ENCODE peak calls at places on chromosomes 4 and X, in six cellular contexts. S is lower lobe of right lung, L is neural progenitor cell, Z is psoas muscle, X is mesendoderm, Q is cardiac muscle cell. Y is an unnamed sample. For H3K4me1 and H3K36me3, the result is how much of the 10 kb centered on the place peaks cover.

GRCh38 chr4:43496188-43496587 is 603.7 kb downstream of the GRXCR1 start:
- DNase-seq in S (no peak), L (no peak), Z (no peak), X (no peak), Q (peak), Y (no peak)

GRCh38 chr4:72858328-72858727 is 211.2 kb downstream of the COX18 start:
- DNase-seq in S (no peak), L (no peak), Z (no peak), X (no peak), Q (peak), Y (no peak)

GRCh38 chr4:132332932-132333722 is 816.0 kb upstream of the PCDH10 start:
- DNase-seq in S (no peak), L (peak), Z (no peak), X (peak), Q (peak), Y (no peak)

GRCh38 chrX:104343408-104344129 is 88.8 kb upstream of the ESX1 start:
- DNase-seq in S (no peak), L (peak), Z (no peak), X (peak), Q (peak), Y (no peak)

GRCh38 chr4:73701116-73701515 is 39.3 kb upstream of the CXCL8 start:
- DNase-seq in S (no peak), L (no peak), Z (no peak), X (no peak), Q (peak), Y (no peak)

GRCh38 chr4:47668810-47669408 is 169.0 kb downstream of the CORIN start:
- DNase-seq in S (no peak), L (peak), Z (no peak), X (peak), Q (peak), Y (no peak)

GRCh38 chr4:125735107-125735506 is 420.4 kb downstream of the FAT4 start:
- DNase-seq in S (no peak), L (peak), Z (no peak), X (peak), Q (peak), Y (peak)

GRCh38 chr4:81665050-81665449 is 193.3 kb upstream of the RASGEF1B start:
- DNase-seq in S (no peak), L (no peak), Z (no peak), X (no peak), Q (no peak), Y (no peak)

GRCh38 chrX:13659057-13659456 is 6.1 kb downstream of the TCEANC start:
- DNase-seq in S (no peak), L (no peak), Z (no peak), X (no peak), Q (peak), Y (no peak)

GRCh38 chr4:53654300-53654758 is 63.0 kb upstream of the LNX1 start:
- DNase-seq in S (no peak), L (no peak), Z (no peak), X (no peak), Q (peak), Y (no peak)

GRCh38 chr4:7366958-7367353 is 67.8 kb downstream of the PSAPL1 start:
- DNase-seq in S (no peak), L (no peak), Z (no peak), X (no peak), Q (no peak), Y (no peak)

GRCh38 chr4:28690890-28691289 is 1830.2 kb downstream of the STIM2 start:
- DNase-seq in S (no peak), L (no peak), Z (no peak), X (no peak), Q (no peak), Y (no peak)

GRCh38 chr4:10421344-10422055 is 35.7 kb downstream of the ZNF518B start:
- DNase-seq in S (no peak), L (no peak), Z (no peak), X (no peak), Q (no peak), Y (no peak)

GRCh38 chr4:8647094-8647570 is 54.6 kb downstream of the CPZ start:
- DNase-seq in S (no peak), L (no peak), Z (no peak), X (no peak), Q (no peak), Y (no peak)

GRCh38 chrX:63349307-63349706 is 1.8 kb downstream of the SPIN4 start:
- DNase-seq in S (no peak), L (no peak), Z (no peak), X (peak), Q (peak), Y (no peak)

GRCh38 chrX:40016702-40017101 is 81.1 kb downstream of the BCOR start:
- DNase-seq in S (no peak), L (no peak), Z (no peak), X (no peak), Q (no peak), Y (no peak)

GRCh38 chrX:44422631-44423030 is 79.2 kb upstream of the EFHC2 start:
- DNase-seq in S (no peak), L (no peak), Z (no peak), X (no peak), Q (no peak), Y (no peak)

GRCh38 chrX:72245461-72246089 is 6.7 kb upstream of the ERCC6L start:
- DNase-seq in S (peak), L (peak), Z (peak), X (peak), Q (peak), Y (peak)

GRCh38 chr4:6990661-6991060 is 52.5 kb upstream of the TADA2B start:
- DNase-seq in S (no peak), L (no peak), Z (no peak), X (no peak), Q (no peak), Y (no peak)

GRCh38 chr4:76874176-76874575 is 23.8 kb downstream of the SOWAHB start:
- DNase-seq in S (no peak), L (no peak), Z (no peak), X (no peak), Q (no peak), Y (no peak)

GRCh38 chrX:129540725-129541184 is 696 bp downstream of the OCRL start:
- DNase-seq in S (peak), L (no peak), Z (peak), X (peak), Q (no peak), Y (no peak)

GRCh38 chrX:19285857-19286256 is 57.9 kb upstream of the PDHA1 start:
- DNase-seq in S (no peak), L (no peak), Z (no peak), X (no peak), Q (no peak), Y (no peak)

GRCh38 chrX:23788521-23788920 is 5.5 kb downstream of the SAT1 start:
- DNase-seq in S (no peak), L (no peak), Z (no peak), X (no peak), Q (no peak), Y (no peak)

GRCh38 chrX:114650351-114650750 is 66.5 kb downstream of the HTR2C start:
- DNase-seq in S (no peak), L (no peak), Z (no peak), X (no peak), Q (no peak), Y (no peak)

GRCh38 chr4:123278755-123279154 is 117.8 kb upstream of the SPRY1 start:
- DNase-seq in S (no peak), L (no peak), Z (no peak), X (no peak), Q (no peak), Y (no peak)

GRCh38 chr4:18390655-18391369 is 369.3 kb upstream of the LCORL start:
- DNase-seq in S (no peak), L (no peak), Z (no peak), X (peak), Q (no peak), Y (no peak)

GRCh38 chr4:189815404-189816192 is 125.1 kb upstream of the FRG1 start:
- DNase-seq in S (no peak), L (no peak), Z (no peak), X (no peak), Q (no peak), Y (no peak)

GRCh38 chrX:148501121-148502066 is 977 bp downstream of the AFF2 start:
- DNase-seq in S (peak), L (peak), Z (peak), X (peak), Q (no peak), Y (peak)

GRCh38 chr4:182969651-182970279 is 52.6 kb upstream of the DCTD start:
- DNase-seq in S (no peak), L (no peak), Z (no peak), X (no peak), Q (no peak), Y (no peak)

GRCh38 chr4:150256841-150257273 is 178.6 kb downstream of the DCLK2 start:
- DNase-seq in S (no peak), L (no peak), Z (no peak), X (peak), Q (no peak), Y (no peak)

GRCh38 chrX:38861489-38861888 is 60.2 kb downstream of the MID1IP1 start:
- DNase-seq in S (no peak), L (no peak), Z (no peak), X (no peak), Q (peak), Y (no peak)

GRCh38 chr4:89021062-89021461 is 35.9 kb downstream of the FAM13A start:
- DNase-seq in S (no peak), L (no peak), Z (no peak), X (no peak), Q (no peak), Y (no peak)

GRCh38 chr4:184473515-184474260 is 662 bp downstream of the IRF2 start:
- DNase-seq in S (peak), L (peak), Z (peak), X (peak), Q (peak), Y (peak)

DNA sequence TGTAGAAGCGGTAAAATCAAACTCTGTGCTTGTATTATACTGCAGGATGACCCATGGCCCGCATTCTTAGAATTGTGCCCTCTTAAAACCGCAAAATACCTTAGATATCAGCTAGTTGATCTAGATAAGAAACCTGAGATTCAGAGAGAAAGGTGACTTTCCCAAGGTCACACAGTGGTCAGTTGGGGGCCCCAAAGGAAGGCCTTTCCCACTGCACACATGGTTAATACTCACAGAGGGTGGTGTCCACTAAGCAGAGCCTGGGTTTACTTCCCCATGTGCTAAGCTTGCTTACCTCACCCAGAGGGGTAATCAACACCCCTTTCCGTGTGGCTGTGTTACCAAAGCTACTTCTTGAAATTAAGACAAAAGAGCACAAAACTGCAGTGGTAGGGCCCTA is 66.3 kb downstream of the RBM47 start:
- DNase-seq in S (no peak), L (no peak), Z (no peak), X (peak), Q (no peak), Y (no peak)
- H3K27ac ChIP-seq in S (peak), L (no peak), Z (no peak), X (no peak), Q (no peak), Y (peak)

DNA sequence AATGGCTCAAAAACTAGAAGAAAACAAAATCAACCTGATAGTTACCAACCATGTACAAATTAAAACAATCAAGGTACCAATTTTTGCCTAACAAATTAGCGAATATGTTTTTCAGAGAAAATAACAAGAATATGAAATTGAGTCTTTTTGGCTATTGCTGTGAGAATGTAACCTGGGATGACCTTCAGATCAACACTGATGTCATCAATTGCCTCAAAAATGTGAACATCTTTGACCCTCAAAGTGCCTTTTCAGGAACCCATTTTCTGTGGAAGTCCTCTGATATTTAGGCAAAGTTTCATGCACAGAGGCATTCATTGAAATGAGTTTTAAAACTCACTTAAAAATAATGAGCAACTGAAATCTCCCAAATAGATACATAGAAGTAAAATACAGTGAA is 6.1 kb downstream of the RELL1 start:
- DNase-seq in S (no peak), L (no peak), Z (no peak), X (no peak), Q (no peak), Y (no peak)
- H3K4me1 ChIP-seq in S (half or more), L (under half), Z (half or more), X (under half), Q (under half), Y (under half)

GRCh38 chr4:108018038-108018883 is 28.6 kb downstream of the HADH start:
- DNase-seq in S (peak), L (peak), Z (peak), X (peak), Q (peak), Y (no peak)
- H3K36me3 ChIP-seq in S (half or more), L (under half), Z (half or more), X (under half), Q (under half), Y (under half)

GRCh38 chrX:66633541-66633940 is 5.3 kb downstream of the EDA2R start:
- DNase-seq in S (no peak), L (no peak), Z (no peak), X (no peak), Q (peak), Y (no peak)

GRCh38 chrX:66632473-66632872 is 6.4 kb downstream of the EDA2R start:
- DNase-seq in S (no peak), L (no peak), Z (no peak), X (no peak), Q (no peak), Y (no peak)

GRCh38 chrX:66632986-66633385 is 5.9 kb downstream of the EDA2R start:
- DNase-seq in S (no peak), L (no peak), Z (no peak), X (no peak), Q (peak), Y (no peak)

GRCh38 chrX:66634272-66634671 is 4.6 kb downstream of the EDA2R start:
- DNase-seq in S (no peak), L (no peak), Z (no peak), X (no peak), Q (no peak), Y (no peak)

GRCh38 chrX:66635360-66635759 is 3.5 kb downstream of the EDA2R start:
- DNase-seq in S (no peak), L (no peak), Z (no peak), X (peak), Q (peak), Y (no peak)
- H3K27ac ChIP-seq in S (no peak), L (no peak), Z (no peak), X (no peak), Q (no peak), Y (no peak)

DNA sequence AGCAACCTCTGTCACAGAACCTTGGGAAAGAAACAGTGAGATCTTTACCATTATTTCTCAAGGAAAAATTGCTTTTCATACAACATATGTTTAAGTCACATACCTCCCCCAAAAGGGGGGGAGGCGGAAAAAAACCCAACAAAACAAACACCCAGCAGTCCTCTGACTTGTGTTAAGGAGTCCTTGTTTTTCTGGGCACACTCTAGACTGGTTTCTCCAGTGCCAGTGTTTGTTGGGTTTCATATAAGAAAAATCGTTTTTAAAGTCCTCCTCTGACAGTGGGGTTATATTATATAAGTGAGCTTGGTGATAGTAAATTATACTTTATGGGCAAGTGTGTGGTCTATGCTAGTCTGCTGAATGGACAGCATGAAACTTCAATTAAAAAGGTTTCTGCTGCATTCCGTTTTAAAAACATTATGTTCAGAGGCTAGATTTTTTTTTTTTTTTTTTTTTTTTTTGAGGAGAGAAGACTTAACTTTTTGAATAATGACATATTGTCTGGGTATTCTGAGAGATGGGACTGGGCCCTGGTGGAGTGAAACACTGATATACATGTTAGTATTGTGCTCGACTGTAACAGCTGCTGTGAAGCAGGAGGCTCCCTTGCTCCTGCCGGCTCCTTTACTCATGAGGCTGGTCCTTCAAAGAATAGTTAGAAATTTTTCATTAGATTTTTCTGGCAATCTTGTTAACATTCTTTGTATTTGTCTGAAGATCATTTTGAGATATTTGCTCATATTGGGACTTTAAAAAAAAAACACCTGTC is 73.1 kb downstream of the TMEM131L start:
- DNase-seq in S (no peak), L (no peak), Z (no peak), X (no peak), Q (no peak), Y (no peak)
- H3K4me1 ChIP-seq in S (under half), L (under half), Z (half or more), X (under half), Q (under half), Y (under half)

GRCh38 chr4:25779021-25779420 is 83.8 kb downstream of the SEL1L3 start:
- DNase-seq in S (no peak), L (no peak), Z (no peak), X (no peak), Q (no peak), Y (no peak)

GRCh38 chr4:25775166-25775565 is 87.6 kb downstream of the SEL1L3 start:
- DNase-seq in S (no peak), L (no peak), Z (no peak), X (no peak), Q (no peak), Y (no peak)

GRCh38 chr4:25771672-25772071 is 91.1 kb downstream of the SEL1L3 start:
- DNase-seq in S (no peak), L (no peak), Z (no peak), X (no peak), Q (no peak), Y (no peak)

GRCh38 chr4:25773358-25773757 is 89.4 kb downstream of the SEL1L3 start:
- DNase-seq in S (no peak), L (no peak), Z (no peak), X (no peak), Q (no peak), Y (no peak)

DNA sequence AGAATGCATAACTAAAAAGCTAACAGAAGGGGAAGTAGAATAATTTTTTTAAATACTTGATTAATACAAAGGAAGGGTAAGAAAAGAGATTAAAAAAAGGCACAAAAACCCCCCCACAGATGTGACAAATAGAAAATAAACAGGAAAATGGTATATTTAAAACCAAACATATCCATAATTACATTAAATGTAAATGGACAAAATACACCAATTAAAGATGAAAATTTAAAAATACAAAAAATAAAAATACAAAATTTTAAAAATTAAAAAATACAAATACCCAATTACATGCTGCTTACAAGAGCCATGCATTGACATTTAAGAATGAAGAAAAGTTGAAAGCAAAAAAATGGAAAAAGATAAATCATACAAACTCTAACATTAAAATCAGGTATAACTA is 86.0 kb downstream of the SEL1L3 start:
- DNase-seq in S (no peak), L (no peak), Z (no peak), X (no peak), Q (no peak), Y (no peak)
- H3K36me3 ChIP-seq in S (half or more), L (under half), Z (under half), X (under half), Q (under half), Y (under half)

DNA sequence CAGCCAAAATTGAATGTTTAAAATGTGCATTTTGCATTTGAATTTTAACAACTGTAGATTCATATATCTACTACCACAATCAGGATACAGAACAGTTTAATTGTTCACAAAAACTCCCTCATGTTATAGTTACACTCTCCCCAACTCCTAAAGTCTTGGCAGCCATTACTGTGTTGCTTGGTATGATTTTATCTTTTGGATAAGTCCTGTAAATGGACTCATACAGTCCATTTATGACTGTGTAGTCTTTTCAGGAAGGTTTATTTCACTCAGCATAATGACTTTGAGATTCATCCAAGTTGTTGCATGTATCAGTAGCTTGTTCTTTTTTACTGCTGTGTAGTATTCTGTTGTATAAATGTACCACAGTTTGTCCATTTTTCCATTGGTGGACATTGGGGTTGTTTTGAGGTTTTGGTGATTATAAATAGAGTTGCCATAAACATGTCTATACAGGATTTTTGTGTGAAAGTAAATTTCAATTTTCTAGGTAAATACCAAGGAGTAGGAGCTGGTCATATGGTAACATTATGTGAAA is 9.9 kb downstream of the FAM193A start:
- DNase-seq in S (no peak), L (no peak), Z (no peak), X (no peak), Q (no peak), Y (no peak)
- H3K27ac ChIP-seq in S (no peak), L (no peak), Z (no peak), X (no peak), Q (no peak), Y (no peak)

DNA sequence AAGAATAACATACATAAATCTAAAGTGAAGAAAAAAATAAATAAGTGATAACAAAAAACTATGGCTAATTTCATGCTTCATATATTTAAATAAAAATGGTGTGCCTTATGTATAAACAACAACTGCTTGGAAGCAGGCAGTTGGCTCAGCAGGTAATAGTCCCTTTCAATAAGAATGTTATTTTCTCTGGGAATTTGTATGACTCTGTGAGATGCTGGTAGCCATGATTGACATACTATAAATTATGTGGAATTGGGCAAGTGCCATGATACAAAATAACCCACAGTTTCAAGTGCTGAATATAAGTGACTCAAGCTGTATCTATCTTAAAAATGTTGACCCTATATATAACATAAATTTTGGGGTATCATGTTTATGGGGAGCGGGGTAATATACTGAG is 546.5 kb downstream of the SPOCK3 start:
- DNase-seq in S (no peak), L (no peak), Z (no peak), X (no peak), Q (no peak), Y (no peak)
- H3K4me1 ChIP-seq in S (under half), L (under half), Z (under half), X (under half), Q (under half), Y (under half)

GRCh38 chrX:16797841-16798240 is 11.6 kb downstream of the TXLNG start:
- DNase-seq in S (no peak), L (no peak), Z (no peak), X (no peak), Q (no peak), Y (no peak)
- H3K36me3 ChIP-seq in S (under half), L (under half), Z (under half), X (under half), Q (under half), Y (under half)